ENCODE peak calls at places on chromosomes 16 and 17, in five cellular contexts. L is K562, K is H1, M is HepG2, U is GM12878. Q is an unnamed sample.

GRCh38 chr16:90077757-90078593 is 844 bp upstream of the PRDM7 start:
- DNase-seq in M (no peak), U (no peak), K (peak), L (peak), Q (peak)

GRCh38 chr17:21010705-21011596 is 31.9 kb downstream of the USP22 start:
- DNase-seq in M (no peak), U (no peak), K (no peak), L (no peak), Q (no peak)

GRCh38 chr17:77619851-77620250 is 338.7 kb upstream of the TNRC6C start:
- DNase-seq in K (no peak), M (no peak), U (no peak), L (no peak), Q (no peak)

GRCh38 chr16:5054876-5055865 is 10.6 kb downstream of the C16orf89 start:
- DNase-seq in L (no peak), K (no peak), U (no peak), M (no peak), Q (no peak)

GRCh38 chr16:82044585-82044911 is 9.5 kb downstream of the HSD17B2 start:
- DNase-seq in M (peak), L (no peak), K (no peak), U (no peak), Q (no peak)

GRCh38 chr16:49638696-49639629 is 216.9 kb downstream of the ZNF423 start:
- DNase-seq in U (no peak), M (no peak), L (no peak), K (no peak), Q (no peak)

GRCh38 chr17:50353600-50354195 is 7.8 kb downstream of the XYLT2 start:
- DNase-seq in K (no peak), M (no peak), U (no peak), L (no peak), Q (no peak)

GRCh38 chr17:4971826-4972225 is 4.2 kb upstream of the SPAG7 start:
- DNase-seq in U (no peak), K (no peak), M (no peak), L (no peak), Q (no peak)

GRCh38 chr17:58136669-58137279 is 11.4 kb upstream of the OR4D1 start:
- DNase-seq in M (peak), U (no peak), K (peak), L (peak), Q (peak)

GRCh38 chr16:88698694-88699045 is 7.5 kb downstream of the RNF166 start:
- DNase-seq in K (no peak), U (no peak), L (no peak), M (no peak), Q (no peak)

GRCh38 chr16:15650698-15651161 is 685 bp downstream of the NDE1 start:
- DNase-seq in L (peak), K (no peak), M (no peak), U (no peak), Q (no peak)

GRCh38 chr17:72659811-72660210 is 432.7 kb downstream of the SLC39A11 start:
- DNase-seq in M (no peak), K (no peak), U (no peak), L (no peak), Q (no peak)

GRCh38 chr16:87375426-87376135 is 8.0 kb downstream of the FBXO31 start:
- DNase-seq in U (no peak), M (no peak), L (no peak), K (no peak), Q (no peak)

GRCh38 chr16:49023095-49023494 is 258.5 kb downstream of the CBLN1 start:
- DNase-seq in L (no peak), U (no peak), M (no peak), K (no peak), Q (no peak)

GRCh38 chr17:44552361-44552760 is 4.9 kb upstream of the FZD2 start:
- DNase-seq in K (no peak), M (peak), U (no peak), L (no peak), Q (peak)

GRCh38 chr17:3006801-3007200 is 56.6 kb downstream of the OR1D5 start:
- DNase-seq in M (no peak), U (no peak), K (no peak), L (no peak), Q (no peak)

GRCh38 chr17:82323514-82324234 is 6.3 kb upstream of the CD7 start:
- DNase-seq in L (peak), K (no peak), M (no peak), U (no peak), Q (no peak)

GRCh38 chr17:7889166-7889584 is 586 bp downstream of the CHD3 start:
- DNase-seq in U (no peak), K (no peak), L (no peak), M (peak), Q (peak)

GRCh38 chr16:51392651-51393187 is 241.6 kb upstream of the SALL1 start:
- DNase-seq in L (no peak), K (peak), M (no peak), U (no peak), Q (no peak)

GRCh38 chr17:45386180-45386579 is 46.5 kb downstream of the ARHGAP27 start:
- DNase-seq in U (no peak), M (no peak), K (no peak), L (no peak), Q (no peak)

GRCh38 chr17:40173091-40173777 is 4.0 kb upstream of the RAPGEFL1 start:
- DNase-seq in L (no peak), K (no peak), M (peak), U (no peak), Q (no peak)

GRCh38 chr17:45302649-45303173 is 14.1 kb downstream of the MAP3K14 start:
- DNase-seq in M (no peak), U (peak), L (no peak), K (no peak), Q (no peak)

GRCh38 chr17:17575360-17576251 is 15.9 kb downstream of the PEMT start:
- DNase-seq in L (no peak), M (no peak), U (no peak), K (no peak), Q (no peak)

GRCh38 chr16:22316411-22316811 is 19.2 kb downstream of the POLR3E start:
- DNase-seq in U (no peak), K (no peak), L (no peak), M (no peak), Q (no peak)

GRCh38 chr17:2179615-2180295 is 123.8 kb downstream of the SMG6 start:
- DNase-seq in L (no peak), K (no peak), M (no peak), U (no peak), Q (no peak)

GRCh38 chr17:16932156-16932555 is 39.8 kb downstream of the TNFRSF13B start:
- DNase-seq in K (no peak), U (no peak), M (no peak), L (no peak), Q (no peak)

GRCh38 chr17:305090-305976 is 47.3 kb downstream of the RPH3AL start:
- DNase-seq in L (no peak), M (no peak), K (no peak), U (no peak), Q (peak)

GRCh38 chr17:75612906-75613626 is 20.2 kb upstream of the SMIM5 start:
- DNase-seq in U (no peak), K (no peak), M (no peak), L (no peak), Q (no peak)

GRCh38 chr16:86353185-86353584 is 157.1 kb upstream of the FOXF1 start:
- DNase-seq in K (no peak), M (no peak), L (no peak), U (no peak), Q (no peak)

GRCh38 chr17:9843152-9844010 is 17.7 kb downstream of the GLP2R start:
- DNase-seq in K (no peak), L (no peak), M (no peak), U (no peak), Q (peak)

GRCh38 chr17:17725853-17726720 is 44.8 kb downstream of the RAI1 start:
- DNase-seq in M (no peak), U (no peak), L (no peak), K (no peak), Q (no peak)

GRCh38 chr16:69476920-69477418 is 52.5 kb downstream of the CYB5B start:
- DNase-seq in U (no peak), L (peak), M (peak), K (no peak), Q (peak)

GRCh38 chr16:19137201-19137601 is 23.4 kb downstream of the ITPRIPL2 start:
- DNase-seq in K (no peak), U (no peak), L (no peak), M (no peak), Q (no peak)

GRCh38 chr16:89986600-89986999 is 32.7 kb downstream of the DBNDD1 start:
- DNase-seq in K (no peak), U (no peak), L (no peak), M (no peak), Q (no peak)

GRCh38 chr17:74513987-74514631 is 17.2 kb downstream of the CD300LB start:
- DNase-seq in L (peak), U (peak), M (peak), K (peak), Q (peak)

GRCh38 chr16:31141489-31142108 is 6.1 kb upstream of the PRSS8 start:
- DNase-seq in U (no peak), M (no peak), K (no peak), L (peak), Q (no peak)

GRCh38 chr16:12629271-12629670 is 174.4 kb downstream of the CPPED1 start:
- DNase-seq in K (no peak), U (no peak), M (no peak), L (no peak), Q (peak)
- TF ChIP-seq HDAC2 in K (no peak), U (no peak), M (no peak), L (no peak), Q (no peak)

GRCh38 chr16:84044108-84044488 is 1.5 kb upstream of the SLC38A8 start:
- DNase-seq in L (peak), M (peak), K (no peak), U (no peak), Q (peak)
- TF ChIP-seq HDAC2 in L (no peak), M (no peak), K (no peak), U (no peak), Q (no peak)

GRCh38 chr17:61294777-61295176 is 104.9 kb upstream of the TBX2 start:
- DNase-seq in M (no peak), U (no peak), L (no peak), K (no peak), Q (peak)

GRCh38 chr17:61294286-61294685 is 105.4 kb upstream of the TBX2 start:
- DNase-seq in U (no peak), K (no peak), L (no peak), M (no peak), Q (no peak)

GRCh38 chr17:61296058-61296457 is 103.6 kb upstream of the TBX2 start:
- DNase-seq in K (peak), M (no peak), L (no peak), U (no peak), Q (no peak)

GRCh38 chr17:61289408-61290385 is 109.9 kb upstream of the TBX2 start:
- DNase-seq in M (no peak), U (no peak), L (no peak), K (no peak), Q (no peak)

DNA sequence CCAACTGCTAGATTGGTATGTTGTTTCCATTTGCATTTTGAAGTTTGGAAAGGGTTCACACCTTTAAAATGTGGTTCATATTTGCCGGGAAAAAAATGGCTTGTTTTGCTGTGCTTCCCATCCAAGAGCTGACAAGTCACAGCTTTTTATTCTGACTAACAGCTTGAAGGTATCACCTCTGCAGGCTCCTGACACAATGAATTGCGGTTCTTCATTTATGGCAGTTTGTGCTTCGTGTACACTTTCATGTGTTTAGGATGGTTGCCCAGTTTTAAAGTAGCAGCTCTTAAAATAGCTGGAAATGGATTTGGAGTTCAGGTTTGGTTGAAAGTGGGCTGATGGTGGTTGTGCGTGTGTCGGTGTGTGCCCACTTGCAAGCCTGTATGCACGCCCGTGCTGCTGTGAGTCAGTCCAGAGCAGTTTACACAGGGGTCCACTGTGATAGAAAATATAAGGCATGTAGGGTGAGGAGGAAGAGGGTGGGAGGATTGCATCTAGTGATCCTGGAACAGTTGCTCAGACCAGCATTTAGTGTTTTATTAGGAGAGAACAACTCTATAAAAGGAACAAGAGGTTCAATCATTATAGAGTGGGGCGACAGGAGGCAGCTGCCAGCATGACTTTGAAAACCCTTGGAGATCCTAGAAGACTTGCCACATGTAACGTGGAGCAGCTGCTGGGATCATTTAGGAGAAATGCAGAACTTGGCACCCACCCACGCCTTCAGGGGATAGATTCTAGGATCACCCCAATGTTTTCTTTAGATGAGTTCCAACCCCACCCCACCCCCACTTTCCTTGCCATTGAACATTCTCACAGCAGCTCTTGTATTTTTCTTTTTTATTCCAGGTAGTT is 108.0 kb upstream of the TBX2 start:
- DNase-seq in M (no peak), K (no peak), L (no peak), U (no peak), Q (no peak)
- TF ChIP-seq HDAC2 in M (no peak), K (no peak), L (no peak), U (no peak), Q (no peak)

GRCh38 chr16:68197250-68197649 is 38.7 kb downstream of the ESRP2 start:
- DNase-seq in U (no peak), L (no peak), M (no peak), K (no peak), Q (peak)

GRCh38 chr16:68206224-68206623 is 29.7 kb downstream of the ESRP2 start:
- DNase-seq in U (no peak), L (no peak), K (no peak), M (no peak), Q (no peak)

GRCh38 chr16:68194263-68194662 is 41.7 kb downstream of the ESRP2 start:
- DNase-seq in L (no peak), M (no peak), K (no peak), U (no peak), Q (no peak)

GRCh38 chr16:68200120-68200783 is 35.7 kb downstream of the ESRP2 start:
- DNase-seq in M (no peak), K (no peak), U (no peak), L (no peak), Q (no peak)
- TF ChIP-seq HDAC2 in M (no peak), K (no peak), U (no peak), L (no peak), Q (no peak)

DNA sequence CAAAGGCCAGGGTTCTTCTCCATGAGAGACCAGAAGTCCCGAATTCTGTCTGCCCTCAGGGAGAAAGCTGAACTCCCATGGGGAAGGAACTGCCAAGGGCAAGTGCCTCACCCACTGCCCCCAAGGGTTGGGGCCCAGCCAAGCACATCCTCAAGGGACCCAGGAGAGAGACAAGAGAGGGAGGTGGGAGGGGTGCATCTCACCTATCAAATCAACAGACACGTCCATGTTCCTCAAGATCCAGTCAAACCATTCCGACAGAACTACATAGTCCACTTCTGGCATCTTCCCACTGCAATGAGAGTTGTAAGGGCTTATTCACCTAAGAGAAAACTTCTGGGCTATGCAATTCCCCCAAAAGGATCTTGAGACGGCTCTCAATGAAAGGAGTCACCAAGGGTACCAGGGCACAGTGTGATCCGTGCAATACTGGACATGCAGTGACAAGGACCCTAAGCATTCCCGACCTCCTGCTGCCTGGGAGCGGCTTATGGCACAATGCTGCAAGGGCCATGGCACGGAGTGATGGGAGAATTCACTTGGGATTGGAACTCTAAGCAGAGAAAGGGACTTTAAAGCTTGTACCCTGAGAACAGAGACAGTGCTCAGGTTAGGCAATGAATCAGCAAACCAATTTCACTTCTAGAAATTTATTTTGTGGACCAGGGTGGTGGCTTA is 32.2 kb downstream of the TK2 start:
- DNase-seq in M (no peak), K (no peak), L (no peak), U (no peak), Q (peak)
- TF ChIP-seq HDAC2 in M (no peak), K (no peak), L (no peak), U (peak), Q (no peak)

GRCh38 chr16:25855063-25855462 is 163.3 kb downstream of the HS3ST4 start:
- DNase-seq in K (no peak), M (no peak), U (no peak), L (no peak), Q (no peak)

GRCh38 chr16:25859645-25860044 is 167.9 kb downstream of the HS3ST4 start:
- DNase-seq in L (no peak), U (no peak), K (no peak), M (no peak), Q (no peak)

GRCh38 chr16:25854141-25854540 is 162.4 kb downstream of the HS3ST4 start:
- DNase-seq in K (no peak), M (no peak), U (no peak), L (no peak), Q (no peak)

GRCh38 chr16:25855818-25856217 is 164.1 kb downstream of the HS3ST4 start:
- DNase-seq in L (no peak), M (no peak), U (no peak), K (peak), Q (no peak)
- TF ChIP-seq HDAC2 in L (no peak), M (no peak), U (no peak), K (peak), Q (no peak)

GRCh38 chr16:596736-597060 is 6.8 kb downstream of the RAB40C start:
- DNase-seq in L (no peak), K (no peak), U (no peak), M (no peak), Q (no peak)

GRCh38 chr16:595942-596735 is 6.3 kb downstream of the RAB40C start:
- DNase-seq in M (no peak), K (no peak), L (no peak), U (no peak), Q (no peak)

GRCh38 chr16:600781-601180 is 10.9 kb downstream of the RAB40C start:
- DNase-seq in U (no peak), L (no peak), M (peak), K (no peak), Q (no peak)

GRCh38 chr16:595094-595528 is 5.2 kb downstream of the RAB40C start:
- DNase-seq in K (no peak), U (no peak), L (no peak), M (no peak), Q (no peak)

GRCh38 chr16:598823-599739 is 9.2 kb downstream of the RAB40C start:
- DNase-seq in L (no peak), U (no peak), K (no peak), M (no peak), Q (no peak)
- TF ChIP-seq HDAC2 in L (no peak), U (no peak), K (no peak), M (no peak), Q (no peak)

Q was measured in A549.